ENCODE peak calls at places on chromosomes 4 and X, in eight cellular contexts. F, N, O, E, B, L, S and J are unnamed samples.

GRCh38 chr4:114400531-114400930 is 198.1 kb upstream of the UGT8 start:
- DNase-seq in L (no peak), B (peak; percentile 42), F (no peak), N (no peak), O (no peak), S (no peak), E (peak; percentile 38), J (peak; percentile 45)

GRCh38 chrX:53262918-53263394 is 18.4 kb downstream of the IQSEC2 start:
- DNase-seq in E (peak; percentile 84), L (peak; percentile 34), N (no peak), O (no peak), S (no peak), B (peak; percentile 85), F (no peak), J (peak; percentile 93)

GRCh38 chr4:110959041-110959643 is 336.3 kb upstream of the PITX2 start:
- DNase-seq in N (no peak), F (no peak), O (no peak), S (no peak), L (no peak), E (peak; percentile 37), B (peak; percentile 52), J (no peak)

GRCh38 chr4:127856485-127857447 is 23.9 kb upstream of the PLK4 start:
- DNase-seq in L (no peak), F (no peak), B (peak; percentile 84), S (no peak), N (no peak), E (peak; percentile 95), O (no peak), J (peak; percentile 93)

GRCh38 chrX:861335-861890 is 230.8 kb downstream of the SHOX start:
- DNase-seq in N (no peak), E (peak; percentile 89), S (no peak), F (no peak), L (no peak), O (no peak), B (no peak), J (no peak)

GRCh38 chr4:155675709-155676429 is 9.2 kb downstream of the GUCY1A1 start:
- DNase-seq in O (no peak), L (no peak), E (peak; percentile 3), B (no peak), F (no peak), S (no peak), N (no peak), J (no peak)

GRCh38 chrX:80799616-80800015 is 10.1 kb downstream of the BRWD3 start:
- DNase-seq in F (no peak), B (no peak), L (no peak), N (no peak), S (no peak), O (no peak), E (no peak), J (no peak)

GRCh38 chr4:8276358-8277240 is 7.0 kb downstream of the HTRA3 start:
- DNase-seq in S (no peak), E (peak; percentile 53), B (peak; percentile 23), F (no peak), L (no peak), O (peak; percentile 87), N (no peak), J (peak; percentile 47)

GRCh38 chrX:74613350-74614192 is 853 bp downstream of the RLIM start:
- DNase-seq in S (no peak), F (no peak), O (peak; percentile 30), B (peak; percentile 45), E (peak; percentile 42), N (no peak), L (no peak), J (peak; percentile 23)

GRCh38 chr4:30721353-30722091 is 1.4 kb downstream of the PCDH7 start:
- DNase-seq in N (no peak), S (no peak), F (no peak), L (no peak), O (peak; percentile 53), E (peak; percentile 26), B (peak; percentile 33), J (no peak)

GRCh38 chr4:148986951-148987350 is 544.7 kb upstream of the NR3C2 start:
- DNase-seq in B (no peak), E (no peak), N (no peak), L (peak; percentile 38), F (no peak), O (no peak), S (no peak), J (no peak)

GRCh38 chrX:126165401-126165720 is 728 bp downstream of the DCAF12L2 start:
- DNase-seq in B (no peak), N (no peak), F (no peak), E (no peak), O (no peak), L (no peak), S (no peak), J (no peak)

GRCh38 chrX:17788439-17788838 is 51.1 kb downstream of the SCML1 start:
- DNase-seq in O (peak; percentile 52), N (peak; percentile 15), F (peak; percentile 9), L (peak; percentile 10), B (peak; percentile 38), E (peak; percentile 38), S (no peak), J (peak; percentile 13)

GRCh38 chrX:41922694-41923171 is 621 bp downstream of the CASK start:
- DNase-seq in E (peak; percentile 13), O (peak; percentile 44), B (no peak), F (no peak), L (no peak), N (no peak), S (no peak), J (peak; percentile 22)

GRCh38 chr4:108034560-108034959 is 44.9 kb downstream of the HADH start:
- DNase-seq in B (no peak), S (no peak), L (no peak), N (no peak), E (no peak), O (no peak), F (no peak), J (no peak)

GRCh38 chr4:177182156-177182555 is 127.5 kb upstream of the NEIL3 start:
- DNase-seq in E (peak; percentile 80), S (no peak), B (peak; percentile 61), N (no peak), O (no peak), L (no peak), F (no peak), J (no peak)

GRCh38 chrX:94401426-94401825 is 727.4 kb downstream of the FAM133A start:
- DNase-seq in N (no peak), E (no peak), F (no peak), S (no peak), O (no peak), B (no peak), L (no peak), J (no peak)

GRCh38 chr4:140756292-140757219 is at the start of gene TBC1D9:
- DNase-seq in N (no peak), F (no peak), S (peak; percentile 90), L (peak; percentile 86), O (peak; percentile 89), E (peak; percentile 85), B (peak; percentile 80), J (peak; percentile 75)

GRCh38 chr4:98267498-98267897 is 6.3 kb downstream of the RAP1GDS1 start:
- DNase-seq in L (no peak), N (no peak), O (no peak), F (no peak), B (no peak), S (no peak), E (no peak), J (no peak)

GRCh38 chr4:89242864-89243740 is 64.5 kb downstream of the GPRIN3 start:
- DNase-seq in B (no peak), E (no peak), F (no peak), S (no peak), L (no peak), O (no peak), N (no peak), J (no peak)

GRCh38 chr4:7128234-7128633 is 60.4 kb upstream of the GRPEL1 start:
- DNase-seq in S (no peak), E (no peak), F (no peak), N (no peak), L (no peak), O (no peak), B (no peak), J (no peak)

GRCh38 chrX:119226431-119226830 is 9.7 kb upstream of the PGRMC1 start:
- DNase-seq in F (no peak), N (peak; percentile 36), S (no peak), O (no peak), L (no peak), E (no peak), B (no peak), J (no peak)

GRCh38 chr4:6180841-6181631 is 19.3 kb downstream of the JAKMIP1 start:
- DNase-seq in F (no peak), N (no peak), O (no peak), E (no peak), B (no peak), S (no peak), L (no peak), J (no peak)

GRCh38 chrX:15500497-15500966 is at the start of gene BMX:
- DNase-seq in S (no peak), E (no peak), B (peak; percentile 13), L (no peak), F (no peak), O (peak; percentile 51), N (no peak), J (no peak)

GRCh38 chr4:12495211-12495610 is 988.9 kb downstream of the RAB28 start:
- DNase-seq in F (no peak), E (no peak), N (no peak), B (no peak), L (no peak), S (no peak), O (no peak), J (no peak)

GRCh38 chr4:146342600-146343192 is 128.4 kb downstream of the REELD1 start:
- DNase-seq in F (no peak), S (no peak), L (no peak), E (peak; percentile 55), O (no peak), B (peak; percentile 59), N (no peak), J (peak; percentile 18)

GRCh38 chr4:182584016-182584415 is 333.2 kb downstream of the DCTD start:
- DNase-seq in F (no peak), E (no peak), S (no peak), O (no peak), B (no peak), N (no peak), L (no peak), J (no peak)